ENCODE peak calls at places on chromosomes 6 and 20, in five cellular contexts. N, G, Y, O and E are unnamed samples.

GRCh38 chr6:39407446-39407993 is 85.0 kb upstream of the KCNK16 start:
- DNase-seq in N (no peak), G (no peak), Y (no peak), O (no peak), E (no peak)

GRCh38 chr6:11770546-11771466 is 7.8 kb downstream of the ADTRP start:
- DNase-seq in N (peak; percentile 74), G (no peak), Y (no peak), O (no peak), E (no peak)

GRCh38 chr20:31485450-31486339 is 10.6 kb downstream of the REM1 start:
- DNase-seq in N (no peak), G (no peak), Y (no peak), O (no peak), E (no peak)

GRCh38 chr20:51417245-51417560 is 125.3 kb downstream of the NFATC2 start:
- DNase-seq in N (no peak), G (no peak), Y (no peak), O (no peak), E (no peak)

GRCh38 chr20:48728042-48728837 is 99.6 kb downstream of the PREX1 start:
- DNase-seq in N (no peak), G (no peak), Y (no peak), O (no peak), E (no peak)

GRCh38 chr6:165573671-165574070 is 89.4 kb downstream of the PDE10A start:
- DNase-seq in N (peak; percentile 60), G (peak; percentile 10), Y (no peak), O (no peak), E (no peak)

GRCh38 chr6:139338845-139339244 is 35.6 kb downstream of the CITED2 start:
- DNase-seq in N (no peak), G (no peak), Y (no peak), O (no peak), E (no peak)

GRCh38 chr6:169632841-169633240 is 69.0 kb downstream of the WDR27 start:
- DNase-seq in N (no peak), G (no peak), Y (no peak), O (no peak), E (no peak)

DNA sequence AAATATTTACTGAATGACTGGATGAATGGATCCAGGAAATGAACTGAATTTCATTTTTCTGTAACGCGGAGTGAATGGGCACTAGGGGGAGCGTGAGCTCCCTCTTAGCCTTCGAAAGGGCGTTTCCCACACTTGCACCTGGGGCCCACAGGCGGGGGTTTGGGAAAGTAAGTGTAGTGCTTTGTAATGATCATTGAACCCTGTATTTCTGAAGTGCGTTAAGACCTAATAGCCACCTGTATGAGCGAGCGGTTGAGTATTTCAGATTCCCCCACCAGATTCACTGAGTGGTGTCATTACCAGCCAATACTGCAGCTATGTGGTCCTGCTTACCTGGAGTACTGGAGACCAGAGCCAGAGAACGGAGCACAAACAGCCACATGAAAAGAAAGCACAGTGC is 10.5 kb downstream of the SYTL3 start:
- DNase-seq in N (peak; percentile 52), G (no peak), Y (peak; percentile 67), O (no peak), E (no peak)
- TF ChIP-seq CTCF in N (peak; percentile 67), G (peak; percentile 69), Y (peak; percentile 83), O (no peak), E (peak; percentile 68)

GRCh38 chr6:162442675-162443074 is 284.9 kb downstream of the PRKN start:
- DNase-seq in N (no peak), G (peak; percentile 21), Y (peak; percentile 27), O (no peak), E (no peak)
- TF ChIP-seq CTCF in N (no peak), G (peak; percentile 42), Y (peak; percentile 68), O (no peak), E (peak; percentile 74)

GRCh38 chr6:33384581-33385020 is 7.0 kb upstream of the KIFC1 start:
- DNase-seq in N (no peak), G (peak; percentile 56), Y (no peak), O (no peak), E (no peak)
- TF ChIP-seq CTCF in N (no peak), G (peak; percentile 54), Y (peak; percentile 22), O (no peak), E (peak; percentile 63)

DNA sequence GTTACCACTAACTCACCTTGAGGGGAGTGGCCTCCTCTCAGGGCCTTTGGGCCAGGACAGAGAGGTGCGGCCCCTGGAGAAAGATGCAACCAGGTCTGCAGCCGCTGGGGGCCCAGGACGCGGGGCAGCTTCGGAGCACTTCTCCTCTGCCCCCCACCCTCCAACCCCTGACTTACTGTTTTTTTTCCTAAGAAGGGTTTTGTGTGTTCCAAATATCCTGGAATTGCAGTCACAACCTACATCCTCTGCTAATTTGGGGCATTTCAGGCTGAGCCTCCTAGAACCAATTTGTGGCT is 1.7 kb downstream of the LINC00237 start:
- DNase-seq in N (no peak), G (no peak), Y (no peak), O (no peak), E (no peak)
- TF ChIP-seq CTCF in N (no peak), G (no peak), Y (no peak), O (no peak), E (no peak)